ENCODE peak calls at places on chromosomes 16 and 17, in five cellular contexts. U, E, J, H and I are unnamed samples.

GRCh38 chr16:17346774-17347569 is 123.8 kb downstream of the XYLT1 start:
- DNase-seq in H (no peak), J (no peak), E (no peak), U (no peak), I (no peak)

GRCh38 chr16:24035127-24035842 is 199.5 kb downstream of the PRKCB start:
- DNase-seq in H (no peak), J (no peak), U (peak; percentile 71), E (no peak), I (no peak)

GRCh38 chr17:50556803-50557202 is 3.7 kb upstream of the CACNA1G start:
- DNase-seq in H (no peak), E (peak; percentile 64), J (no peak), U (no peak), I (no peak)

GRCh38 chr17:67085406-67085805 is 41.1 kb downstream of the CACNG1 start:
- DNase-seq in H (no peak), J (no peak), E (no peak), U (no peak), I (no peak)

GRCh38 chr17:16129441-16129840 is 85.9 kb downstream of the NCOR1 start:
- DNase-seq in U (no peak), J (no peak), E (no peak), H (no peak), I (no peak)

GRCh38 chr16:1330260-1330914 is 3.1 kb upstream of the BAIAP3 start:
- DNase-seq in E (no peak), J (peak; percentile 72), H (no peak), U (no peak), I (no peak)

GRCh38 chr17:63435681-63436522 is 10.2 kb downstream of the CYB561 start:
- DNase-seq in J (no peak), H (no peak), E (no peak), U (no peak), I (no peak)

GRCh38 chr17:55202906-55203305 is 61.9 kb upstream of the HLF start:
- DNase-seq in H (no peak), J (no peak), U (no peak), E (no peak), I (no peak)

GRCh38 chr16:10447289-10447688 is 61.4 kb downstream of the ATF7IP2 start:
- DNase-seq in U (no peak), J (peak; percentile 6), E (no peak), H (peak; percentile 3), I (no peak)

GRCh38 chr17:46972346-46972745 is 6.7 kb downstream of the RPRML start:
- DNase-seq in H (no peak), U (no peak), E (peak; percentile 58), J (no peak), I (no peak)

GRCh38 chr16:66996324-66996982 is 8.1 kb downstream of the CES4A start:
- DNase-seq in E (peak; percentile 29), H (peak; percentile 66), U (no peak), J (no peak), I (peak; percentile 66)

GRCh38 chr16:69910964-69911363 is 40.2 kb upstream of the CLEC18A start:
- DNase-seq in U (no peak), E (no peak), J (no peak), H (no peak), I (no peak)

GRCh38 chr17:73342549-73343167 is 30.9 kb upstream of the CDC42EP4 start:
- DNase-seq in H (peak; percentile 74), J (no peak), U (no peak), E (no peak), I (no peak)

GRCh38 chr16:11575223-11575589 is 11.5 kb downstream of the LITAF start:
- DNase-seq in E (peak; percentile 11), H (no peak), U (no peak), J (no peak), I (no peak)
- H3K27ac ChIP-seq in E (no peak overlapping the region), H (no peak overlapping the region), U (no peak overlapping the region), J (no peak overlapping the region), I (no peak overlapping the region)

DNA sequence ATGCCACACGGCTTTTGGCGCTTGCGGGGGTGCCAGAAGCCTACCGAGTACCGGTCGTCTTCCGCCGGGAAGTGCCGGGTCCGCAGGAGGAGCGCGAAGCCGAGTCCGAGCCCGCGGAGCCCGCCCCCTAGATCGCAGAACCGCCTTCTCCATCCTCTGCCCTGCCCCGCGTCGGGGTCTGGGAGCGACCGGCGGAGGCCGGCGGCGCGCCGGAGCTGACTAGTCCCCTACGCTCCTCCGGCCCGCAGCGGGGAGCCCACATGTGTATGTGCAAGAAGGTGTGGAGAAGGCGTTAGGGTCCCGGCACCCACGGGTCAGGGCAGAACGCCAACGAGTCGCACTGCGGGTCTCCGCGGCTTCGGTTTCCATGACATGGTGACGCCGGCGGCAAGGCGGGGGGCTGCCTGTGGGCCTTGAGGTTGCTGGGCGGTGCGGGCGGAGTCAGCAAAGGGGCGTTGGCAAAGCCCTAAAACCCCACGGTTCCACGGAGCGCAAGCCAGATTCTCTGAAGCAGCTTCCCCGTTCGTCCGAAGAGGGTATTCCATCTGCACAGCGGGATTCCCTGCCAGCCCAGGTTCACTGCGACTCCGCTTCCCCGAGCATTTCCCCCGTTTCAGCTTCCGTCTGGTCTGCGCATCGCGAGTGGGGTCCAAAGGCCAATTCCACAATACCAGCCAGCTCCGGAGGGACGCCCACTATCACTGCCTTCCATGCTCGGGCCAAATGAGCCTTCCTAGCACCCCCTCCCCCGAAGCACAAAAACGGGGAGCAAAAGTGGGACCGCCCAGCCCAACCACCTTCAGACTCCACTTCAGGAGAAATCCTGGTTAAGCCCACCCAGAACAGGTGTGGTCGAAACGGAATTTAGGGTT is 2.3 kb upstream of the LHX1 start:
- DNase-seq in E (no peak), H (no peak), J (peak; percentile 79), U (peak; percentile 66), I (no peak)
- H3K4me3 ChIP-seq in E (peak overlapping the region; percentile 55), H (no peak overlapping the region), J (peak overlapping the region; percentile 84), U (no peak overlapping the region), I (peak overlapping the region; percentile 30)

GRCh38 chr17:81180836-81181810 is 15.1 kb upstream of the AATK start:
- DNase-seq in E (no peak), J (no peak), H (no peak), U (no peak), I (no peak)

GRCh38 chr17:81179861-81180260 is 13.8 kb upstream of the AATK start:
- DNase-seq in E (no peak), H (no peak), J (no peak), U (no peak), I (no peak)

GRCh38 chr17:81182596-81182995 is 16.6 kb upstream of the AATK start:
- DNase-seq in U (no peak), H (no peak), J (no peak), E (no peak), I (no peak)

GRCh38 chr17:81183316-81183715 is 17.3 kb upstream of the AATK start:
- DNase-seq in H (no peak), U (no peak), J (no peak), E (no peak), I (no peak)

DNA sequence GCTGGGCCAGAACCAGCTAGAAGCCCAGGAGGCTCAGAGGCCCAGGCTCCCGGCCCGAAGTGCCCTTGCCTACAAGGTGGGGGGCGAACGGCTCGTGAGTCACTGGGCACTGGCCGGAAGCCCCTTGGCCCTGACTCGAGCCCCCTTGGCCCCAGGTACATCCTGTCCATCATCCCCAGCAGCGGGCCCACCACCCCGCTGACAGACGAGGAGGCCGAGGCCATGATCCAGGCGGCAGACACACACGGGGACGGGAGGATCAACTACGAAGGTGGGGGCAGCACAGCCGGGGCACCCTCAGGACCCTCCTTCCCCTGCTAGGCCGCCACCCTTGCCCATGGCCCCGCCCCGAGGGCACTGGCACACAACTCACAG is 15.8 kb upstream of the AATK start:
- DNase-seq in J (no peak), E (no peak), U (no peak), H (no peak), I (no peak)
- H3K27ac ChIP-seq in J (no peak overlapping the region), E (no peak overlapping the region), U (no peak overlapping the region), H (no peak overlapping the region), I (no peak overlapping the region)

GRCh38 chr16:68233085-68233834 is 2.7 kb downstream of the ESRP2 start:
- DNase-seq in E (no peak), H (no peak), J (no peak), U (no peak), I (no peak)

GRCh38 chr16:68233835-68234187 is 2.1 kb downstream of the ESRP2 start:
- DNase-seq in H (no peak), U (no peak), J (no peak), E (no peak), I (no peak)

GRCh38 chr16:68235882-68236803 is at the start of gene ESRP2:
- DNase-seq in E (no peak), H (no peak), J (peak; percentile 80), U (peak; percentile 72), I (peak; percentile 65)

GRCh38 chr16:68235105-68235881 is 634 bp downstream of the ESRP2 start:
- DNase-seq in U (peak; percentile 58), E (no peak), H (no peak), J (peak; percentile 76), I (peak; percentile 49)

DNA sequence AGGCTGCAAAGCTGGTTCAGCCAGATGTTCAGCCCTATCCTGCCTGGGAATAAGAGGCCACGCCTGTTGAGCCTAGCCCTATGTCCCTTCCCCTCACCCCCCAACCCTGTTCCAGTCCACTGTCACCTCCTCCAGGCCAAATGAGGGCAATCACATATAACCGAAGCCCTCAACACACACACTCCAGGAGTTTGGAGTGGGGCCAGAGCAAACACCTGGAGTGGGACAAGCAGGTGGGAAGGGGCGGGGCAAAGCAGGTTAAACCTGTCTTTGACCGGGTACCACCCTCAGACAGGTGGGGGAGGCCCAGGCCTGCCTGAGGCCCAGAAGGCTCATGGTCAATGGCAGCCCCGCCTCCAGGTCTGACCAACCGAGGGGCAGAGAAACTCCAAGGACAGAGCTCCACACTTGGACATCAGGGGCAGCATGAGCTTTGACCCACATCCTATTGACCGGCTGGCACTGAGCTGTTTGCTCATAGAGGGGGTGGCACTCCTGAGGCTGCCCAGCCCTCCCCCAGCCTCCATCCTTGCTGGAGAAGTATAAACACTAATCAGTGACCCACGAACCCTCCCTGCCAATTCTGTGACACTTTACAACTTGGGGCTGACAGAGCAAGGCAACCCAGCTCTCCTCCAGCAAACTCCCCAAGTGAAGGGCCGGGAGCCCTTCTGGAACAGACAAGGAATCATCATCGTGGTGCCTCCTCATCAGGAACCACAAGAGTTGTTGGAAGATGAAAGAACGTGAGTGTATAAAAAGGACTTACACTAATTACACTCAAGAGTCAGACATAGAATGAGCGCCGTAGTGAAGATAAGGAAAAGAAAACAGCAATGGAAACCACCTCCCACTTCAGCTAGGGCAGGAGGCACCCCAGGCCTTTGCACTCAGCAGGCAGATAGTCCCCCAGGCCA is 1.5 kb downstream of the ESRP2 start:
- DNase-seq in J (peak; percentile 45), H (no peak), E (no peak), U (no peak), I (peak; percentile 25)
- H3K4me3 ChIP-seq in J (no peak overlapping the region), H (no peak overlapping the region), E (no peak overlapping the region), U (no peak overlapping the region), I (no peak overlapping the region)

GRCh38 chr17:10249271-10250010 is 51.0 kb upstream of the GAS7 start:
- DNase-seq in H (no peak), J (no peak), U (no peak), E (no peak), I (no peak)
- H3K27ac ChIP-seq in H (no peak overlapping the region), J (no peak overlapping the region), U (no peak overlapping the region), E (no peak overlapping the region), I (no peak overlapping the region)

GRCh38 chr16:57528499-57529323 is 7.7 kb downstream of the CCDC102A start:
- DNase-seq in E (peak; percentile 16), U (peak; percentile 47), J (peak; percentile 83), H (no peak), I (no peak)
- H3K4me3 ChIP-seq in E (no peak overlapping the region), U (no peak overlapping the region), J (peak overlapping the region; percentile 44), H (no peak overlapping the region), I (no peak overlapping the region)